ENCODE peak calls at places on chromosomes 5 and 9, in four cellular contexts. W is MM.1S, F is A673, U is A549. P is an unnamed sample.

GRCh38 chr5:53446908-53447307 is 33.5 kb upstream of the FST start:
- DNase-seq in U (no peak), F (no peak), W (no peak), P (no peak)

GRCh38 chr5:44987026-44987425 is 178.3 kb downstream of the MRPS30 start:
- DNase-seq in W (no peak), U (no peak), F (no peak), P (no peak)

GRCh38 chr9:110538169-110538568 is 41.4 kb downstream of the SVEP1 start:
- DNase-seq in U (no peak), W (no peak), F (no peak), P (no peak)

GRCh38 chr5:147821791-147822190 is 9.7 kb downstream of the SPINK1 start:
- DNase-seq in U (no peak), F (no peak), W (no peak), P (no peak)

GRCh38 chr5:172833691-172834569 is at the start of gene ERGIC1:
- DNase-seq in U (peak; percentile 84), F (peak; percentile 68), W (peak; percentile 87), P (peak; percentile 79)

GRCh38 chr9:112884086-112884485 is 6.6 kb downstream of the SLC46A2 start:
- DNase-seq in W (no peak), F (no peak), U (no peak), P (no peak)

GRCh38 chr5:141420855-141421488 is at the start of gene PCDHGA11:
- DNase-seq in F (peak; percentile 85), W (peak; percentile 66), U (peak; percentile 14), P (no peak)

GRCh38 chr5:117568622-117569021 is 994.0 kb upstream of the SEMA6A start:
- DNase-seq in W (peak; percentile 48), F (no peak), U (no peak), P (no peak)

GRCh38 chr5:158967566-158967965 is 132.2 kb downstream of the EBF1 start:
- DNase-seq in F (no peak), U (peak; percentile 51), W (no peak), P (no peak)

GRCh38 chr9:80188579-80188978 is 616.8 kb downstream of the TLE4 start:
- DNase-seq in W (no peak), F (no peak), U (no peak), P (no peak)

GRCh38 chr5:76807296-76807695 is 11.5 kb upstream of the F2RL1 start:
- DNase-seq in U (peak; percentile 73), F (peak; percentile 35), W (no peak), P (no peak)

GRCh38 chr9:27349681-27350080 is 52.7 kb upstream of the EQTN start:
- DNase-seq in F (peak; percentile 19), W (no peak), U (no peak), P (no peak)

GRCh38 chr5:176420972-176421544 is 4.7 kb upstream of the CLTB start:
- DNase-seq in F (no peak), U (no peak), W (no peak), P (no peak)

GRCh38 chr9:119092125-119092524 is 277.1 kb downstream of the BRINP1 start:
- DNase-seq in W (no peak), U (no peak), F (no peak), P (no peak)

GRCh38 chr9:106479679-106480078 is 383.3 kb upstream of the ZNF462 start:
- DNase-seq in U (no peak), W (no peak), F (no peak), P (no peak)

GRCh38 chr5:103562084-103562452 is 521 bp downstream of the NUDT12 start:
- DNase-seq in F (peak; percentile 4), U (no peak), W (no peak), P (peak; percentile 23)

GRCh38 chr5:138967806-138968448 is 92.8 kb upstream of the LRRTM2 start:
- DNase-seq in U (no peak), F (no peak), W (no peak), P (peak; percentile 95)

GRCh38 chr9:71446499-71447411 is 321.6 kb downstream of the CEMIP2 start:
- DNase-seq in W (peak; percentile 66), F (peak; percentile 83), U (peak; percentile 48), P (peak; percentile 42)

GRCh38 chr5:127805448-127805847 is 102.3 kb downstream of the CCDC192 start:
- DNase-seq in W (no peak), U (no peak), F (no peak), P (no peak)

GRCh38 chr5:1130218-1130946 is 18.5 kb upstream of the SLC12A7 start:
- DNase-seq in W (peak; percentile 88), U (no peak), F (no peak), P (peak; percentile 82)

GRCh38 chr5:53161876-53162275 is 52.3 kb upstream of the MOCS2 start:
- DNase-seq in F (no peak), W (no peak), U (no peak), P (no peak)

GRCh38 chr5:142222235-142222880 is 102.5 kb downstream of the SPRY4 start:
- DNase-seq in F (no peak), U (no peak), W (no peak), P (peak; percentile 73)

GRCh38 chr9:134768332-134769083 is 112.1 kb upstream of the FCN2 start:
- DNase-seq in F (no peak), W (no peak), U (no peak), P (no peak)

GRCh38 chr9:114803886-114804285 is 2.0 kb downstream of the TNFSF15 start:
- DNase-seq in F (no peak), W (no peak), U (no peak), P (no peak)

GRCh38 chr5:176391479-176391878 is 2.9 kb downstream of the HIGD2A start:
- DNase-seq in W (no peak), F (no peak), U (no peak), P (no peak)

GRCh38 chr5:10836991-10837390 is 76.0 kb upstream of the DAP start:
- DNase-seq in U (no peak), F (no peak), W (no peak), P (no peak)

GRCh38 chr5:177133119-177133844 is at the start of gene NSD1:
- DNase-seq in F (peak; percentile 87), U (peak; percentile 76), W (peak; percentile 87), P (peak; percentile 93)

GRCh38 chr5:100797863-100798262 is 105.2 kb downstream of the ST8SIA4 start:
- DNase-seq in U (peak; percentile 7), F (no peak), W (no peak), P (no peak)

GRCh38 chr5:115333164-115333563 is 36.7 kb upstream of the CCDC112 start:
- DNase-seq in F (peak; percentile 6), U (no peak), W (peak; percentile 90), P (no peak)

GRCh38 chr9:107760469-107761242 is 271.1 kb upstream of the KLF4 start:
- DNase-seq in U (no peak), W (no peak), F (no peak), P (peak; percentile 8)

GRCh38 chr5:61330341-61330878 is 1.6 kb upstream of the ZSWIM6 start:
- DNase-seq in W (no peak), F (peak; percentile 72), U (peak; percentile 69), P (peak; percentile 68)

GRCh38 chr9:84397822-84398221 is 57.3 kb upstream of the SLC28A3 start:
- DNase-seq in W (no peak), F (peak; percentile 10), U (no peak), P (no peak)

GRCh38 chr9:111622626-111623025 is 8.5 kb upstream of the DNAJC25 start:
- DNase-seq in U (peak; percentile 65), W (no peak), F (peak; percentile 63), P (peak; percentile 80)

GRCh38 chr5:141050622-141051525 is at the start of gene PCDHB1:
- DNase-seq in F (peak; percentile 20), W (no peak), U (no peak), P (no peak)

GRCh38 chr5:169352901-169353300 is 52.0 kb upstream of the SLIT3 start:
- DNase-seq in U (no peak), F (no peak), W (no peak), P (no peak)
- H3K4me1 ChIP-seq in U (peaks cover 67% of the 10 kb centered on the region), F (no peaks in the 10 kb centered on the region), W (no peaks in the 10 kb centered on the region), P (no peaks in the 10 kb centered on the region)

DNA sequence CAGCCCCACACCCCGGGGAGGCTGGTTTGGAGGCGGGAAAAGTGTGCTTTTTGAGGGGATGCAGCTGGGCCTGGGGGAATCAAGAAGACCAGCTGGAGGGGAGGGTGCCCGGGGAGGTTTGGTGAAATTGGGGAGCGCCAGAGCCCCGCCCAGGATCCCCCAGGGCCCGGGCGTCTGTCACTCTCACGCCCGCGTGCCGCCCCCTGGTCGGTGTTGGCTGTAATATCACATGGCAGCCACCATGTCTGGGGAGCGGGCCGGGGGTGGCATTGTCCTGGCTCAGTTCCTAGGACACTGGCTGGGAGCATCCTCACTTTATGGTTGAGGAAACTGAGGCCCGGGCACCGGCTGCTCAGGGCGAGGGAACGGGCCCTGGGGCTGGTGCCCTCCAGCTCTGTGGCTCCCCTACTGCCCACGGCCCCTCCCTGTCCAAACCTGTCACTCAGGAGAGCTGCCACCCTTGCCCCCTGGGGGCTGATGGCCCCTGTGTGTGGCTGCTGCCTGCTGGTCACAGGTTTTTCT is 27.5 kb downstream of the ASS1 start:
- DNase-seq in U (no peak), W (no peak), F (no peak), P (no peak)
- H3K4me3 ChIP-seq in U (no peak overlapping the region), W (no peak overlapping the region), F (no peak overlapping the region), P (no peak overlapping the region)

GRCh38 chr5:95883185-95884020 is 60.9 kb upstream of the GLRX start:
- DNase-seq in F (no peak), W (no peak), U (no peak), P (no peak)

GRCh38 chr5:95886340-95887044 is 64.0 kb upstream of the GLRX start:
- DNase-seq in W (no peak), F (no peak), U (no peak), P (no peak)

GRCh38 chr5:95881833-95882232 is 59.3 kb upstream of the GLRX start:
- DNase-seq in F (no peak), U (no peak), W (no peak), P (no peak)

GRCh38 chr5:95884021-95884333 is 61.5 kb upstream of the GLRX start:
- DNase-seq in U (no peak), W (no peak), F (no peak), P (no peak)

DNA sequence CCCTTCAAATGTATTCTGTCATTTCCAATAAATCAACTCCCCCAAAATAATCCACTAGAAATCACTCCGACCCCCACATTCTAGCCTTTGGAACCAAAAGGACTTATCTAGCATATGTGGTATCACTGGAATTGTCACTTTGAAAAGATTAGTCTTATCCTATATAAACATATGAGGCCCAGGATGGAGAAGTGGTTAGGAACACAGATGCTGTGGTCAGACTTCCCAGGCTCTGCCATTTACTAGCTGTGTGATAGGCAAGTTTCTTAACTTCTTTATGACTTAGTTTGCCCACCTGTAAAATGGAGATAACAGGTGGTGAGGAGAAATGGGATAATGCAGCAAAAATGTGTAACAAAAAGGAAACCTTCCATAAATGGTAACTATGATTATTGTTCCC is 62.0 kb upstream of the GLRX start:
- DNase-seq in F (no peak), U (no peak), W (no peak), P (no peak)
- H3K27ac ChIP-seq in F (no peak overlapping the region), U (no peak overlapping the region), W (no peak overlapping the region), P (no peak overlapping the region)

DNA sequence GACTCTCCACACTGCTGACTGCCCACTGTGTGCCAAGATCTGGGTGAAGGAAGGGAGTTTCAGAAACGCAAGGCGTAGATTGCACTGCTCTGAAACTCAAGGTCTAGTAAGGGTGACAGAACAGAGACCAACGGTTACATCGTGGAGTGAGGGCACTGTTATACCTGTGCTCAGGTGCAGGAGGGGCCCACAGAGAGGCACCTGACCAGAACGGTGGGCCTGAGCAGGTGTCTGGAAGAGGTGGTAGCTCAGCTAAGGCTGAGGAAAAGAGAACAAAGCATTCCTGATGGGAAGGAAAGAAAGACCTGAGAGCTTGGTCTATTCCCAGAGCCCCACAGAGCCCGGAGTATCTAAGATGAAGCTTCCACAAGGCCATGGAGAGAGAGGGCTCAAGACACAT is 267.2 kb downstream of the MED10 start:
- DNase-seq in F (no peak), W (no peak), U (no peak), P (no peak)
- H3K4me1 ChIP-seq in F (no peaks in the 10 kb centered on the region), W (no peaks in the 10 kb centered on the region), U (no peaks in the 10 kb centered on the region), P (no peaks in the 10 kb centered on the region)